ENCODE peak calls at places on chromosome X, in ten cellular contexts. U is cardiac muscle cell; J is testis; A is HCT116; T is prostate gland; E is SK-N-SH; C is psoas muscle; F is CD8-positive, alpha-beta memory T cell; I is thyroid gland; R is body of pancreas. N is an unnamed sample.
A peak's percentile ranks its signal among the peaks of the same experiment; 100 is the strongest.

GRCh38 chrX:152817082-152817744 is 13.3 kb downstream of the CETN2 start:
- DNase-seq in U (peak; percentile 36), J (peak; percentile 37), A (no peak), T (no peak), E (peak; percentile 43), C (no peak), F (no peak), I (peak; percentile 22), R (peak; percentile 8), N (no peak)

GRCh38 chrX:74535633-74536141 is 78.7 kb downstream of the RLIM start:
- DNase-seq in U (peak; percentile 43), J (peak; percentile 70), A (no peak), T (peak; percentile 54), E (peak; percentile 50), C (peak; percentile 77), F (peak; percentile 16), I (peak; percentile 74), R (peak; percentile 70), N (peak; percentile 63)

GRCh38 chrX:33725556-33726232 is 406.4 kb downstream of the FAM47A start:
- DNase-seq in U (peak; percentile 83), J (peak; percentile 14), A (no peak), T (peak; percentile 4), E (no peak), C (peak; percentile 15), F (no peak), I (peak; percentile 63), R (peak; percentile 38), N (no peak)

GRCh38 chrX:46459603-46460002 is 85.6 kb downstream of the ZNF674 start:
- DNase-seq in U (no peak), J (no peak), A (no peak), T (no peak), E (no peak), C (no peak), F (no peak), I (no peak), R (no peak), N (no peak)

GRCh38 chrX:72142094-72142843 is 10.6 kb upstream of the RTL5 start:
- DNase-seq in U (peak; percentile 70), J (no peak), A (no peak), T (no peak), E (peak; percentile 54), C (no peak), F (no peak), I (no peak), R (peak; percentile 29), N (no peak)

GRCh38 chrX:7076245-7076661 is 71.3 kb upstream of the STS start:
- DNase-seq in U (no peak), J (no peak), A (no peak), T (no peak), E (no peak), C (no peak), F (no peak), I (no peak), R (no peak), N (no peak)

GRCh38 chrX:24925430-24925829 is 90.3 kb downstream of the ARX start:
- DNase-seq in U (no peak), J (no peak), A (no peak), T (no peak), E (no peak), C (no peak), F (no peak), I (no peak), R (no peak), N (no peak)

GRCh38 chrX:65677954-65678469 is 10.6 kb downstream of the MSN start:
- DNase-seq in U (no peak), J (peak; percentile 23), A (peak; percentile 26), T (peak; percentile 5), E (no peak), C (no peak), F (no peak), I (no peak), R (no peak), N (peak; percentile 65)

GRCh38 chrX:102714994-102715393 is 2.7 kb downstream of the GPRASP2 start:
- DNase-seq in U (no peak), J (no peak), A (no peak), T (no peak), E (peak; percentile 9), C (no peak), F (no peak), I (no peak), R (no peak), N (no peak)

DNA sequence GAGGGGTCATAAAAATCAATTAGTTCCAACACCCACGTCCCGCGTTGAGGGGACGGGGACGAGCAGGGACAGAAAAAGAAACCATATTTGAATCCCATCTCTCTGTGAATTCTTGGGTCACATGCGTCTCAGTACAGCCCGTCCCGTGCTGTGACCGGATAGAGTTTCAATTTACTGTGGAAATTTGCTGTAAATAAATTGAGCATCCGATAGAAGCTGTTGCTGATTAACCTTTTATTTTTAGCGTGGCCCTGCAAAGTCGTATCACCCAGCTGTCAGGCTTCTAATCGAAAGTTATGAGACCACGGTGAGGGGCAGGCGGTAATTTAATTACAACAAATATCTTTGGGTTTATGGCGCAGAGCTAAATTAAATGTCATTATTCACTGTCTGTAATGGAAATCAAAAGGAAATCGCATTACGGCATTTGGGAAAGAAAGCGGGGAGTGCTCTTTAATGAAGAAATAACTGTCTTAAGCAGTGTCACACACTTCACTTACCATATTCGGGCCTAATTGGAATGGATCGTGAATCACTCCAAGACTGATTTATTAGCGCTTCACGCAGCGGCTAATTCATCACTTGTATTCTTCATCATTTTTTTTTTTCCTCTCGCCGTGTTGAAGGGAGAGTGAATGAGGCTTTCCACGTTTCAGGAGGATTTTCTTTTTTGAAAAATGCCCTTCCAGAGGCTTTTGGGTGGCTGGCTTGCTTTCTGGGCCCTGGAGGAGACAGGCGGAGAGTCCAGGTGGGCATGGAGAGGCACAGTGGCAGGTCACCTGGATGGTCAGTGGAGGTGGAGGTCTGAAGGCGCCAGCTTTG is 7.3 kb downstream of the SHOX start:
- DNase-seq in U (no peak), J (no peak), A (no peak), T (no peak), E (no peak), C (no peak), F (no peak), I (no peak), R (no peak), N (no peak)
- H3K9me3 ChIP-seq in U (no peaks in the 10 kb centered on the region), J (no peaks in the 10 kb centered on the region), A (no peaks in the 10 kb centered on the region), T (no peaks in the 10 kb centered on the region), E (no peaks in the 10 kb centered on the region), C (no peaks in the 10 kb centered on the region), F (no peaks in the 10 kb centered on the region), I (no peaks in the 10 kb centered on the region), R (no peaks in the 10 kb centered on the region), N (peaks cover 3% of the 10 kb centered on the region)

GRCh38 chrX:104254442-104255115 is at the start of gene ESX1:
- DNase-seq in U (peak; percentile 44), J (peak; percentile 46), A (no peak), T (no peak), E (no peak), C (no peak), F (no peak), I (no peak), R (no peak), N (no peak)

GRCh38 chrX:104253567-104254441 is 929 bp downstream of the ESX1 start:
- DNase-seq in U (peak; percentile 48), J (peak; percentile 17), A (no peak), T (no peak), E (peak; percentile 34), C (no peak), F (no peak), I (no peak), R (no peak), N (no peak)

GRCh38 chrX:104250470-104250869 is 4.3 kb downstream of the ESX1 start:
- DNase-seq in U (no peak), J (no peak), A (no peak), T (no peak), E (no peak), C (no peak), F (no peak), I (no peak), R (no peak), N (no peak)

GRCh38 chrX:104255465-104255864 is 732 bp upstream of the ESX1 start:
- DNase-seq in U (no peak), J (no peak), A (no peak), T (no peak), E (no peak), C (no peak), F (no peak), I (no peak), R (no peak), N (no peak)
- H3K27me3 ChIP-seq in U (peaks cover 100% of the 10 kb centered on the region), J (no peaks in the 10 kb centered on the region), A (no peaks in the 10 kb centered on the region), T (no peaks in the 10 kb centered on the region), E (peaks cover 51% of the 10 kb centered on the region), C (no peaks in the 10 kb centered on the region), F (no peaks in the 10 kb centered on the region), I (peaks cover 5% of the 10 kb centered on the region), R (no peaks in the 10 kb centered on the region), N (peaks cover 22% of the 10 kb centered on the region)

DNA sequence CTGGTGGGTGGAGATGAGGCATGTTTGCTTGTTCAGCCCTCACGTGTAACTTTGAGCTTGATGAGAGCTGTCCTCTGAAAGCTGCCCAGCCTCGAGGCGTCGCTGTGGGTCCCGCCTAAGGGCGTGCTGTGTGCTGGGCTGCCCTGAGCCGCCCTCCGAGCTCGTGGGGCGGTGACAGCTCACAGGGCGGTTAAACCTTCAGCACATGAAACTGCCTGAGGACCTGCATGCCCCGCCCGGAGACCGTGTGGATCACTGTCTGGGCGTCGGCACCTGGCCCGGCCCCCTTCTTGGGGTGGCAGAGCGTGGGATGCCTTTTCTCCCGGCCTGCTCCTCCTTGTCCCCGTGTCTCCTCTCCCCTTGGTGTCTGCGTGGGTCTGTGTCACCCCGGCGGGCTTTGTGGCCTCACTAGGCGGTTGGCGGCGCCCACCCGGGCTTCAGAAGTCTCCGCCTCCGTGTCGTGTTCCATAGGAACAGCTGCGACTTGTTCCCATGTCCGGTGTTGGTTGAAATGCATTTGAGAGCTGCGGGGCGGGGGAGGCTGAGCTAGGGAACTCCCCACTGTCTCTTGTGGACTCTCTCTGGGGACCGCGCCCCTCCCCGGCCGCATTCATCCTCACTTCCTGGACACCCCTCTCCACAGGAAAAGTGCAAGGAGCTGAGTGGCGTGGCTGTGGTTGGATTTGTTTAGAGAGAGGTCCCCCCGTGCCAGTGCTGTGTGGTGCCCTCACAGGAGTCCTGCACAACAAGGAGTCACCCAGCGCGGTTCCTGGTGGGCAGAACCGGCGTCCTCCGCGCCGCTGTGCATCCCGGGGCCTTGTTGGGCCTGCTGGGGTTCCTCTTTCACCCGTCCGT is 6.8 kb downstream of the AKAP17A start:
- DNase-seq in U (no peak), J (no peak), A (no peak), T (no peak), E (no peak), C (no peak), F (no peak), I (no peak), R (no peak), N (peak; percentile 42)
- H3K36me3 ChIP-seq in U (peaks cover 40% of the 10 kb centered on the region), J (no peaks in the 10 kb centered on the region), A (peaks cover 52% of the 10 kb centered on the region), T (peaks cover 21% of the 10 kb centered on the region), E (peaks cover 90% of the 10 kb centered on the region), C (peaks cover 97% of the 10 kb centered on the region), F (peaks cover 63% of the 10 kb centered on the region), I (peaks cover 89% of the 10 kb centered on the region), R (peaks cover 63% of the 10 kb centered on the region), N (peaks cover 91% of the 10 kb centered on the region)

DNA sequence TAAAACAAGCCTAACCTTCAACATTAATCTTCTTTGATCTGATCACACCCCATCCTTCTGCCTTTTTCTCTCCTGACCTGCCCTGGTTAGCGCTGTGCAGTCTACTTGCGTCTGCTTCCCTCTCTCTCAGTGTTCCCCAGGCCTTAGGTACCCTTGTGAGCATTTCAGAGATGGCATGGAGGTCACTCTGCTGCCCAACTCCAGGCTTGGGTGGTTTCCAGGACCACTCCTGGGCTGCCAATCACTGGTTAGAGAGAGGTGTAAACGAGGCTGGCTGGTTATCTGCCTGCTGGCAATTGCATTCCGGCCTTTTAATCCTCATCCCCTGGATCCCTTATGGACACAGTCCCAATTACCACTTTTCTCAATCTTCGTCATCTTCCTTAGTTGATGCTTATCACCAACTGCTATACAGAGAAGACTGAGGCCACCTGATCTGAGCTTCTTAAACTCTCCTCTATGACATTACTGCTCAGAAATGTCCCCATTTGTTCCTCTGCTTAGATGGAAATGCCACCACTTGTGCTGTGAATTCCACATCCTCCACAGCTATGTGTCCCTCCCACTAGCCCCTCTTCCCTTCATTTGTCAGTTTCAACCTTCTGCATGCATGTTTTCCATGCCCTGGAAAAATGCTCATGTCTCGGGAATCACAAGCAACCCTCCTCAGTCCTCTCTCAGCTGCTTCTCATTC is 29.0 kb upstream of the BCLAF3 start:
- DNase-seq in U (no peak), J (no peak), A (no peak), T (no peak), E (no peak), C (no peak), F (no peak), I (no peak), R (no peak), N (no peak)
- H3K9me3 ChIP-seq in U (no peaks in the 10 kb centered on the region), J (no peaks in the 10 kb centered on the region), A (no peaks in the 10 kb centered on the region), T (no peaks in the 10 kb centered on the region), E (no peaks in the 10 kb centered on the region), C (peaks cover 7% of the 10 kb centered on the region), F (no peaks in the 10 kb centered on the region), I (no peaks in the 10 kb centered on the region), R (no peaks in the 10 kb centered on the region), N (no peaks in the 10 kb centered on the region)

N was measured in SJSA1.